ENCODE peak calls at places on chromosomes 3 and 15, in nine cellular contexts. J, Q, B, W, C, L, Z, N and U are unnamed samples.

GRCh38 chr3:48238506-48239085 is 2.3 kb upstream of the ZNF589 start:
- DNase-seq in J (no peak), Q (no peak), B (no peak), W (no peak), C (no peak), L (no peak), Z (no peak), N (no peak), U (no peak)

GRCh38 chr3:33717616-33717865 is 513 bp downstream of the CLASP2 start:
- DNase-seq in J (peak), Q (peak), B (peak), W (peak), C (no peak), L (no peak), Z (peak), N (no peak), U (no peak)

GRCh38 chr15:38593523-38593922 is 28.9 kb upstream of the RASGRP1 start:
- DNase-seq in J (no peak), Q (no peak), B (no peak), W (no peak), C (no peak), L (no peak), Z (no peak), N (no peak), U (no peak)

GRCh38 chr3:35679409-35680080 is 40.2 kb downstream of the ARPP21 start:
- DNase-seq in J (no peak), Q (no peak), B (no peak), W (no peak), C (no peak), L (no peak), Z (no peak), N (no peak), U (no peak)

GRCh38 chr3:102053375-102053989 is 204.2 kb downstream of the NFKBIZ start:
- DNase-seq in J (no peak), Q (no peak), B (no peak), W (no peak), C (peak), L (no peak), Z (peak), N (no peak), U (no peak)

GRCh38 chr3:127748754-127749327 is 73.5 kb downstream of the MGLL start:
- DNase-seq in J (no peak), Q (peak), B (no peak), W (no peak), C (no peak), L (no peak), Z (peak), N (no peak), U (no peak)

GRCh38 chr15:51547656-51548055 is 74.9 kb downstream of the DMXL2 start:
- DNase-seq in J (no peak), Q (no peak), B (no peak), W (no peak), C (no peak), L (no peak), Z (no peak), N (no peak), U (no peak)

GRCh38 chr3:147507638-147508286 is 98.6 kb downstream of the ZIC1 start:
- DNase-seq in J (no peak), Q (no peak), B (no peak), W (no peak), C (no peak), L (no peak), Z (peak), N (no peak), U (no peak)

GRCh38 chr3:71542548-71543370 is 40.8 kb downstream of the FOXP1 start:
- DNase-seq in J (peak), Q (peak), B (peak), W (peak), C (peak), L (no peak), Z (peak), N (no peak), U (peak)

GRCh38 chr3:86787091-86787490 is 203.9 kb downstream of the VGLL3 start:
- DNase-seq in J (no peak), Q (no peak), B (no peak), W (no peak), C (peak), L (no peak), Z (peak), N (no peak), U (no peak)

GRCh38 chr3:110849060-110849459 is 222.6 kb upstream of the NECTIN3 start:
- DNase-seq in J (no peak), Q (no peak), B (no peak), W (no peak), C (no peak), L (no peak), Z (no peak), N (no peak), U (no peak)

GRCh38 chr3:143763568-143764162 is 84.6 kb downstream of the SLC9A9 start:
- DNase-seq in J (no peak), Q (no peak), B (no peak), W (no peak), C (no peak), L (no peak), Z (peak), N (no peak), U (no peak)

GRCh38 chr15:23403550-23403949 is 43.5 kb downstream of the GOLGA6L2 start:
- DNase-seq in J (no peak), Q (no peak), B (no peak), W (no peak), C (no peak), L (no peak), Z (no peak), N (no peak), U (no peak)

GRCh38 chr3:12336099-12336498 is 47.2 kb downstream of the PPARG start:
- DNase-seq in J (no peak), Q (no peak), B (no peak), W (no peak), C (no peak), L (no peak), Z (no peak), N (no peak), U (no peak)

GRCh38 chr15:55649058-55649423 is 60.9 kb upstream of the PYGO1 start:
- DNase-seq in J (no peak), Q (no peak), B (no peak), W (no peak), C (peak), L (no peak), Z (peak), N (no peak), U (peak)

GRCh38 chr3:139122221-139122581 is 77.5 kb upstream of the PRR23C start:
- DNase-seq in J (peak), Q (no peak), B (peak), W (no peak), C (no peak), L (no peak), Z (peak), N (no peak), U (peak)

GRCh38 chr15:83930813-83931212 is 276.9 kb downstream of the ADAMTSL3 start:
- DNase-seq in J (no peak), Q (no peak), B (no peak), W (no peak), C (peak), L (no peak), Z (no peak), N (no peak), U (no peak)

GRCh38 chr3:189699873-189700272 is 68.7 kb downstream of the TP63 start:
- DNase-seq in J (no peak), Q (no peak), B (no peak), W (no peak), C (no peak), L (no peak), Z (no peak), N (no peak), U (no peak)

GRCh38 chr3:184351511-184352148 is 9.8 kb downstream of the CLCN2 start:
- DNase-seq in J (no peak), Q (no peak), B (no peak), W (no peak), C (no peak), L (no peak), Z (no peak), N (no peak), U (no peak)

GRCh38 chr15:96225642-96226259 is 104.7 kb upstream of the NR2F2 start:
- DNase-seq in J (no peak), Q (no peak), B (no peak), W (no peak), C (peak), L (no peak), Z (no peak), N (peak), U (no peak)

GRCh38 chr3:51353131-51353530 is 32.0 kb upstream of the MANF start:
- DNase-seq in J (peak), Q (no peak), B (no peak), W (no peak), C (no peak), L (no peak), Z (no peak), N (no peak), U (no peak)

GRCh38 chr3:36305929-36306520 is 74.3 kb upstream of the STAC start:
- DNase-seq in J (no peak), Q (no peak), B (no peak), W (no peak), C (peak), L (no peak), Z (no peak), N (no peak), U (no peak)

GRCh38 chr15:40358492-40359353 is 704 bp downstream of the DISP2 start:
- DNase-seq in J (peak), Q (peak), B (no peak), W (peak), C (no peak), L (no peak), Z (no peak), N (no peak), U (no peak)

GRCh38 chr3:165642761-165643432 is 194.3 kb downstream of the BCHE start:
- DNase-seq in J (no peak), Q (no peak), B (peak), W (no peak), C (peak), L (peak), Z (peak), N (no peak), U (peak)

GRCh38 chr15:55343168-55343567 is 24.1 kb downstream of the PIGB start:
- DNase-seq in J (no peak), Q (no peak), B (no peak), W (no peak), C (no peak), L (no peak), Z (no peak), N (no peak), U (no peak)

GRCh38 chr15:75578206-75578947 is 738 bp downstream of the PTPN9 start:
- DNase-seq in J (no peak), Q (peak), B (peak), W (peak), C (peak), L (no peak), Z (peak), N (peak), U (no peak)

GRCh38 chr3:8824238-8824637 is 54.8 kb upstream of the OXTR start:
- DNase-seq in J (no peak), Q (no peak), B (no peak), W (no peak), C (no peak), L (no peak), Z (no peak), N (no peak), U (no peak)

DNA sequence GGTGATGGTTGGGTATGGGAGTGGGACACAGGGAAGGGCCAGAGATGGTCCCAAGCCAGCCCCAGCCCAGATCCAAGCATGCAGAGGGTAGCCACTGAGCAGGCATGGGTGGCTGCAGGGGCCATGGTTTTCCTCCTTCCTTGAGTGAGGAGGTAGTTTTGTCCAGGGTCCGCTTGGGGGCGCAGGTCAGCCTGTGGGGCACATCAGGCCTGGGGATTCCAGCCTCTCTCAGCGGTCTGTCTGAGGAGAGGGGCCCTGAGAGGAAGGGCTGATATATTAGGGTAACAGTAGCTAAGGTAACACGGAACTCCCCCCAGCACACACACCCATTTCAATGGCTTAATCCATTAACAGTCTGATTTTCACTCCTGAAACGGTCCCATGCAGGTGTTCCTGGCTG is 22.7 kb upstream of the LCTL start:
- DNase-seq in J (no peak), Q (no peak), B (no peak), W (no peak), C (no peak), L (no peak), Z (no peak), N (peak), U (no peak)
- TF ChIP-seq CTCF in J (peak), Q (no peak), B (no peak), W (no peak), C (no peak), L (no peak), Z (no peak), N (peak), U (peak)

DNA sequence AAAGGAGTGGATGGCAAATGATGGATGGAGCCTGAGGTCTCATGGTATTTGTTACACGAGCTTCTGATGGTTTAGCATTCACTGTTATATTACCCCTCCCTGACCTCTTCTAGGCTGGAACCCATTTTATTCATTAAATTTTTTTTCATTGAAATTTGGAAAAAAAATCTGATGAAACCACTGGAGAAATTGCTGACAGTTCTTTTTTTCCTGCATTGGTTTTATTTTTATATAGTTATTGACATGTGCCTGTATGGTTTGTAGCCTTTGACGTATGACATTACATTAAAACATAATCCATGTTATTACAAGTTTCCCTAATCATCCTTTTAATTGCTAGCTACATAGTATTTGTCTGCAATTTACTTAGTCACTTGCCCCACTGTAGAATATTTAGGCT is 81.8 kb downstream of the CLDN11 start:
- DNase-seq in J (no peak), Q (no peak), B (no peak), W (no peak), C (no peak), L (no peak), Z (no peak), N (no peak), U (no peak)
- H3K4me3 ChIP-seq in J (no peak), Q (no peak), B (no peak), W (no peak), C (no peak), L (no peak), Z (no peak), N (no peak), U (no peak)

DNA sequence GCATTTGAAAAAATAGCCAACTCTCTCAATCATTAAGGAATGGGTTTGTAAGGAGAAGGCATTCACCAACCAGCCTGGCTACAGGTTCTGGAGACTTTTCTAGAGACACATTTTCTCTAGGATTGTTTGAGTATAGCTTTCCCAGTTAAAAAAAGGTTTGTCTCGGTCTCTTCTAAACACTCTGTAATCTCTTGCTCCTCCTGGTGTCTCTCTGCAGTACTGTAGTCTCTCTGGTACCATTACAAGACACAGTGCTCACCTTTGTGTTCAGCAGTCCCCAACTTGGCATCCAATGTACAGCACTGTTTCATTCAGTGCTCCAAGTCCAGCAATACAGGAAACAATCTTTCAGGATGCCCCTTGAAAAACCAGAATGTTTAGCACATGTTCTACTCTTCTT is 534.4 kb downstream of the ZNF385D start:
- DNase-seq in J (no peak), Q (no peak), B (no peak), W (no peak), C (peak), L (no peak), Z (peak), N (peak), U (no peak)
- TF ChIP-seq CTCF in J (peak), Q (no peak), B (no peak), W (no peak), C (no peak), L (peak), Z (peak), N (peak), U (peak)

DNA sequence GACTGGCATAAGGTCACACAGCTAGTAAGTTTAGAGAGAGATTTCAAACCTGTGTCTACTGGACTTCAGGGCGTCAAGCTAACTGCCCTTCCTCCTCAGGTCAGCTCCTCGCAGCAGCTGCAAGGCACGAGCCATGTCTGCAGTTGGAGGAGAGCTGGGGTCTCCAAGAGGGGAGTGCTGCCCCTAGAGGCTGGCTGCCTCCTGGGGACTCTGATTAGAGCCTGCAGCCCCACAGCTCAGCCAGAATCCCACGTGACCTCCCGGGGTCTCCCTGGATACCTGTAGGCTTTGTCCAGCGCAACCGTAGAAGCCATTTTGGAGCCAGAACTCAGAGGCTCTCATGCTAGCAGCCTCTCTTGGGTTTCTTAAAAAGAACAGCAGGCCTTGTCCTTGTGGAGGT is 15.0 kb downstream of the SLC6A1 start:
- DNase-seq in J (no peak), Q (no peak), B (no peak), W (no peak), C (no peak), L (no peak), Z (no peak), N (peak), U (no peak)
- H3K4me3 ChIP-seq in J (no peak), Q (no peak), B (no peak), W (no peak), C (no peak), L (no peak), Z (no peak), N (no peak), U (no peak)